ENCODE peak calls at places on chromosomes 12 and 14, in six cellular contexts. X is sigmoid colon, F is K562, Q is astrocyte of the spinal cord, I is adrenal gland, M is fibroblast of villous mesenchyme. B is an unnamed sample.

GRCh38 chr14:49892301-49892635 is 614 bp upstream of the ARF6 start:
- DNase-seq in X (peak; percentile 90), F (peak; percentile 57), Q (peak; percentile 84), I (peak; percentile 77), M (peak; percentile 90), B (peak; percentile 93)

GRCh38 chr12:41962171-41962572 is 182.5 kb downstream of the GXYLT1 start:
- DNase-seq in X (peak; percentile 64), F (no peak), Q (peak; percentile 13), I (no peak), M (no peak), B (no peak)

GRCh38 chr12:133120385-133121191 is 9.5 kb downstream of the ZNF891 start:
- DNase-seq in X (no peak), F (no peak), Q (peak; percentile 16), I (no peak), M (no peak), B (no peak)

GRCh38 chr14:72961579-72962335 is 35.5 kb downstream of the DCAF4 start:
- DNase-seq in X (no peak), F (no peak), Q (peak; percentile 48), I (no peak), M (no peak), B (no peak)

GRCh38 chr12:26746315-26746714 is 86.7 kb downstream of the ITPR2 start:
- DNase-seq in X (no peak), F (no peak), Q (peak; percentile 84), I (no peak), M (peak; percentile 70), B (peak; percentile 56)

GRCh38 chr14:91410781-91411536 is 6.7 kb downstream of the CCDC88C start:
- DNase-seq in X (peak; percentile 47), F (no peak), Q (no peak), I (no peak), M (no peak), B (no peak)

GRCh38 chr14:88352299-88353097 is 29.4 kb upstream of the KCNK10 start:
- DNase-seq in X (no peak), F (no peak), Q (peak; percentile 1), I (no peak), M (no peak), B (peak; percentile 60)

GRCh38 chr12:25263594-25263993 is 12.9 kb upstream of the KRAS start:
- DNase-seq in X (no peak), F (no peak), Q (no peak), I (no peak), M (no peak), B (no peak)

GRCh38 chr12:10909462-10909861 is at the start of gene TAS2R13:
- DNase-seq in X (no peak), F (no peak), Q (no peak), I (no peak), M (no peak), B (no peak)

GRCh38 chr14:60381909-60382308 is 104.0 kb downstream of the C14orf39 start:
- DNase-seq in X (no peak), F (no peak), Q (no peak), I (no peak), M (no peak), B (no peak)

GRCh38 chr12:54019924-54020586 is 8.2 kb upstream of the HOXC6 start:
- DNase-seq in X (no peak), F (no peak), Q (no peak), I (peak; percentile 70), M (peak; percentile 75), B (peak; percentile 63)
- H3K4me3 ChIP-seq in X (no peak overlapping the region), F (no peak overlapping the region), Q (peak overlapping the region; percentile 64), I (no peak overlapping the region), M (peak overlapping the region; percentile 95), B (no peak overlapping the region)

GRCh38 chr12:3456809-3457208 is 34.2 kb upstream of the PRMT8 start:
- DNase-seq in X (no peak), F (no peak), Q (no peak), I (no peak), M (no peak), B (peak; percentile 23)
- TF ChIP-seq CTCF in X (no peak), F (peak; percentile 11), Q (no peak), I (no peak), M (no peak), B (no peak)

GRCh38 chr14:69034612-69035262 is 55.6 kb upstream of the ACTN1 start:
- DNase-seq in X (no peak), F (no peak), Q (peak; percentile 41), I (no peak), M (no peak), B (peak; percentile 62)
- H3K4me3 ChIP-seq in X (no peak overlapping the region), F (no peak overlapping the region), Q (no peak overlapping the region), I (no peak overlapping the region), M (no peak overlapping the region), B (no peak overlapping the region)

GRCh38 chr12:101794574-101794973 is 36.2 kb downstream of the GNPTAB start:
- DNase-seq in X (no peak), F (no peak), Q (no peak), I (no peak), M (no peak), B (no peak)

GRCh38 chr12:101793401-101793800 is 37.4 kb downstream of the GNPTAB start:
- DNase-seq in X (no peak), F (peak; percentile 55), Q (peak; percentile 58), I (no peak), M (peak; percentile 53), B (peak; percentile 68)

GRCh38 chr12:101795013-101795412 is 35.7 kb downstream of the GNPTAB start:
- DNase-seq in X (no peak), F (no peak), Q (no peak), I (no peak), M (no peak), B (no peak)

GRCh38 chr12:101789171-101789570 is 41.6 kb downstream of the GNPTAB start:
- DNase-seq in X (no peak), F (no peak), Q (no peak), I (no peak), M (no peak), B (no peak)

GRCh38 chr12:101792046-101792931 is 38.5 kb downstream of the GNPTAB start:
- DNase-seq in X (no peak), F (no peak), Q (no peak), I (no peak), M (peak; percentile 6), B (no peak)
- TF ChIP-seq CTCF in X (peak; percentile 33), F (peak; percentile 43), Q (peak; percentile 45), I (peak; percentile 33), M (peak; percentile 39), B (peak; percentile 38)